ENCODE peak calls at places on chromosomes 7 and 10, in seven cellular contexts. F is A549, O is GM23338, A is upper lobe of right lung, Q is astrocyte of the spinal cord, T is BE2C, L is Caco-2. X is an unnamed sample.

GRCh38 chr10:1434202-1434601 is 303.1 kb downstream of the ADARB2 start:
- DNase-seq in Q (no peak), F (no peak), O (peak), L (no peak), A (no peak), T (no peak), X (no peak)

GRCh38 chr7:159127691-159128642 is 16.7 kb downstream of the VIPR2 start:
- DNase-seq in O (no peak), F (no peak), L (no peak), A (no peak), T (no peak), Q (no peak), X (no peak)

GRCh38 chr7:30396379-30396778 is 82.2 kb downstream of the NOD1 start:
- DNase-seq in T (no peak), L (no peak), O (peak), F (no peak), A (no peak), Q (no peak), X (no peak)

GRCh38 chr7:24851791-24852190 is 94.5 kb upstream of the GSDME start:
- DNase-seq in T (peak), A (no peak), F (peak), Q (peak), L (peak), O (no peak), X (no peak)

GRCh38 chr7:44497151-44498013 is 6.9 kb upstream of the NUDCD3 start:
- DNase-seq in O (no peak), F (no peak), L (no peak), T (no peak), Q (no peak), A (no peak), X (no peak)

GRCh38 chr10:123009105-123009805 is 449 bp downstream of the ACADSB start:
- DNase-seq in L (peak), T (peak), O (peak), F (peak), A (peak), Q (peak), X (no peak)

GRCh38 chr10:26755443-26755903 is 58.0 kb downstream of the PDSS1 start:
- DNase-seq in F (no peak), A (no peak), O (peak), L (no peak), Q (peak), T (no peak), X (no peak)

GRCh38 chr7:132080967-132081668 is 495.2 kb downstream of the PLXNA4 start:
- DNase-seq in O (no peak), F (no peak), T (no peak), A (no peak), L (no peak), Q (peak), X (no peak)

DNA sequence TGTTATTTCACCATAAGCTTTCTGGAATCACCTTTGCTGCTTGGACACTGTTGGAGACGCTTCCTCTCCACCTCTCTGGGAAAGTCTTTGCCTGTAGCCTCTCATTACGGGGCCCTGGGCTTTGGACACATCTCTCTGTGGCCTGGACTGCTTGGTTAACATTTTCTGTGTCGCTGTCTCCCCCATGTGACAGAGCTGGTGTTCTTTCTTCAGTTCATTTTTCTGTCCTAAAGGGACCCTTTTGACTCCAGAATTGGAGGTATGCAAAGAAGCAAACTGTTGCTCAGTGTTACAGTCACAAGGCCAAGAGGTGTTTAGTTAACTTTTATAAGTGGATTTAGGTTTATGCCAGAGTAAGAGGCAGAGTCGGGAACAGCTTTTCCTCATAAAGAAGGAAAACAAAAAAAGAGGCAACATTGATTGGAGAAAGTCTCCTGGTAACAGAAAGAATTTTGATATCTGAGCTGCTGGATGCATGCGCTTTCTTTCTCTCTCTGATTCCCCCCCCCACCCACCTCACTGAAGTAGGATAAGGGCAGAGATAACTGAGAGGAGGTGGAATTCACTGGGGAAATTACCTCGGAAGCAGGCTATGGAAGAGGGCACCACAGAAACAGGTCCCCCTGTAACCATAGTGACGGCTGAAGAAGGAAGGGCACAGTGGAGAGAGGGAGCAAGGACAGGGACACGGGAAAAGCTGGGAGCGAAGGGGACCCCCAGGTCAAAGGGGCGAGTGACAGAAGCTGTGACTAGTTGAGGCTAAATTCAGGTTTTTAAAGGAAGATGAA is 57.8 kb downstream of the LGI1 start:
- DNase-seq in T (peak), Q (peak), A (no peak), O (peak), L (peak), F (no peak), X (no peak)
- TF ChIP-seq CTCF in T (peak), Q (no peak), A (no peak), O (no peak), L (peak), F (no peak), X (peak)

DNA sequence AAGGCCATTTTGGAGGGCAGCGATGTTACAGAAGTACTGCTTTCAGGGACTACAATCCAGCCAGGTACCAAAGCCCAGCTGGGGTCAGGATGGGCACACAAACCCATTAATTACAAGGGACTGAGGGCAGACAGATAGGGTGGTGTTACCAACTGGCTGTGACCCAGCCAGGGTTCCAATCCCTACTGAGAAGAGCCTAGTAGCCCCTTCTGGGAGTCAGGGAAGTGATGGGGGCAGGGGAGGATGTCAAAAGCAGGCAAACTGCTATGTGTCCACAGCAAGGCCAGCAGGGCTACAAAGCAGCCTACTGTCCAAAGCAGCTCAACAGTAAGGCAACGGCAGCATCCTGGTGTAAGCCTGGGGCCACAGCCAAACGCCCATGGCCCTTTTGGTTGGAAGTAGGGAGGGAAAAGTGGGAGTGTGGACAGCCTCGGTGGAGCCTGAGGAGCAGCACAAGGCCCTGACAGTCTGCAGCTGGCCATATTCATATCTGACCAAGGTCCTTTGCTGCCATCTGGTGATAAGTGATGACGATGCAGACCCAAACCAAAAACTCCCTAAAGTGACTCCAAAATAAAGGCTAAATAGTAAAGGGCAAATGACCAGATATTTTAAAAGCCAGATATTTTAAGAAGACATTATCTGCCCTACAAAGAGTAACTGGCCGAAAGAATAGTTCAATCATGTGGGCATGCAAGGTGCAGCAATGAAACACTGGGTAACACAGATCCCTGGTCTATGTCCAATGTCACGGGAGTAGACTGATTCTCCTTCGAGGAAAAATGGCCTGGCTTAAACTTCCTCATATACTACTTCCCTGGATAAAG is 56.9 kb downstream of the XPNPEP1 start:
- DNase-seq in O (peak), F (no peak), A (no peak), Q (no peak), L (no peak), T (peak), X (no peak)
- TF ChIP-seq CTCF in O (peak), F (peak), A (peak), Q (peak), L (peak), T (peak), X (peak)

GRCh38 chr7:156892821-156893706 is at the start of gene LMBR1:
- DNase-seq in Q (peak), O (peak), L (peak), T (peak), F (peak), A (peak), X (peak)
- TF ChIP-seq CTCF in Q (peak), O (peak), L (peak), T (peak), F (no peak), A (peak), X (no peak)

DNA sequence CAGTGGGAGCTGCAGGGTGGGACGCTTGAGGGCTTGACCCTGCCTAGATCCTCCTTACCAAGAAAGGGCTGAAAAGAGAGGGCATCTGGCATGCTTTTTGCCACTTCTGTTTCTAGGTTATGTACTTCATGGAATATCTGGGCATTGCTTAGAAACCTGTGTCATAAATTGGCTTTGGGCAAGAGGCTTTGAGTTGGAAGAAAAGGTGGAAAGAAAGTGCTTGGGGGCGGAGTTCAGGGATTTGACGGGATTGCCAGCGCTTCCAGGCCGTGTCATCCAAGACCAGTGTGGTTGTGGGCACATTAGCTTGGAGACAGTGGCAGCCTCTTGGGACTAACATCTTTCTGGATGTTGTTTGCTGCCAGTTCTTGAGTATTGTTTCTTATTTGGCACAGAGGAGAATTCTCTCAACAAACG is 825 bp downstream of the ZNF862 start:
- DNase-seq in T (no peak), L (no peak), A (no peak), O (peak), F (peak), Q (peak), X (no peak)
- TF ChIP-seq CTCF in T (no peak), L (no peak), A (no peak), O (no peak), F (no peak), Q (no peak), X (no peak)

GRCh38 chr7:98872328-98872924 is 2.6 kb upstream of the TMEM130 start:
- DNase-seq in A (peak), F (peak), T (peak), L (no peak), Q (no peak), O (peak), X (no peak)
- TF ChIP-seq CTCF in A (peak), F (peak), T (peak), L (peak), Q (peak), O (peak), X (peak)

DNA sequence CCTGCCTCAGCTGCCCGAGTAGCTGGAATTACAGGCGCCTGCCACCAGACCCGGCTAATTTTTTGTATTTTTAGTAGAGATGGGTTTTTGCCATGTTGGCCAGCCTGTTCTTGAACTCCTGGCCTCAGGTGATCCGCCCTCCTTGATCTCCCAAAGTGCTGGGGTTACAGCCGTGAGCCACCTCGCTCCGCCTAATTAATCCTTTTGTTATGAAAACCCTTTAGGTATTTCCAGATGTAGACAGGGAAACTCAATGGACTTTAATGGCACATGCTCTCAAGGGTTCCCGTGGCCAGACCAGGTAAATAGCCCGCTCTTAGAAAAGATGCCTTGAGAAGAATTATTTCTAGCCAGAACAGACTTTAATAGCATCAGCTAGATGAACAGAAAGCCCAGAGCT is 19.7 kb upstream of the EXOC4 start:
- DNase-seq in A (no peak), F (no peak), Q (no peak), L (no peak), T (no peak), O (peak), X (no peak)
- TF ChIP-seq CTCF in A (no peak), F (no peak), Q (no peak), L (no peak), T (no peak), O (no peak), X (no peak)

GRCh38 chr7:143975617-143976016 is 21.0 kb downstream of the OR2F1 start:
- DNase-seq in O (peak), L (no peak), T (no peak), F (peak), A (no peak), Q (no peak), X (no peak)
- TF ChIP-seq CTCF in O (peak), L (no peak), T (no peak), F (no peak), A (no peak), Q (no peak), X (no peak)

GRCh38 chr7:129169705-129170319 is 18.6 kb upstream of the SMO start:
- DNase-seq in A (no peak), L (no peak), O (peak), F (no peak), Q (no peak), T (no peak), X (no peak)
- TF ChIP-seq CTCF in A (no peak), L (no peak), O (peak), F (no peak), Q (no peak), T (no peak), X (no peak)

GRCh38 chr7:151062111-151062398 is 2.7 kb downstream of the SLC4A2 start:
- DNase-seq in F (no peak), T (no peak), O (no peak), A (no peak), Q (no peak), L (no peak), X (no peak)

GRCh38 chr7:151060113-151060415 is 675 bp downstream of the SLC4A2 start:
- DNase-seq in T (no peak), L (no peak), A (no peak), F (peak), Q (no peak), O (peak), X (no peak)

GRCh38 chr7:151061241-151062110 is 2.1 kb downstream of the SLC4A2 start:
- DNase-seq in T (no peak), O (no peak), Q (no peak), F (no peak), L (no peak), A (peak), X (no peak)

GRCh38 chr7:151059362-151060112 is at the start of gene SLC4A2:
- DNase-seq in L (peak), A (peak), F (peak), Q (peak), T (peak), O (peak), X (peak)

DNA sequence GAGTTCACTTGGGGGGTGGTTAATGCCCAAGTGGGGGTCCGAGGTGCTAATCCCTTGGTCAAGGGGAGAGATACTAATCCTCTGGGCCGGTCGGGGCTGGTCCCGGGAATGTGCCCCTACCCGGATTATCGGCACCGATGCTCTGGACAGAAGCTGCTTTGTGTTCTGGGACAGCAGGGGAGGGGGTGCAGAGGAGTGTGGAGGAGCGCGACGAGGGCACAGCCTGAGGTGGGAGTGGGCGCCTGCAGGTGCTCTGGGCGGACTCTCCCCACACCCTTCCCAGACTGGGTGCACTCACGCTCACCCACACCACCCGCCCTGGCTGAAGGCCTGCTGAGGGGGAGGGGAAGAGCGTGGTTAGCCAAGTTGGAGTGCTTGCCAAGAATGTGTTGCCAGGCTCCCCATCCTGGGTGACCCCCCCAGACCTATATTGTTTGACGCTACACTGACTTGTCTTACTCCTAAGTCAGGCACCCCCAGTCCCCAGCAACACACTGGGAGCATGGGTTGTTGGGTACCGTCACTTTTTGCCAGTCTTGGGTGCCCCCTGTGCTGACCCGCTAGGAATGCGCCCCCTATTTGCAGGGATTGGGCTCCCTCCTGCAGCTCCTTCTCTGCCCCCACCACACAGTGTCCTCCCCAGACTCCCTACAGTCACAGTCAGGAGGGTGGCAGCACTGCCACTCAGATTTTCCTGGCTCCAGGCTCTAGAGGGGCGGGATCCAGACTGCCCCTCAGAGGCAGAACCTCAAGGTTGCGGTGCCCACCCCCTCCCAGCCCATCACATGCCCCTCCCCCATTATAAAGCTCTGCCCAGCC is 1.2 kb downstream of the SLC4A2 start:
- DNase-seq in F (peak), A (peak), T (peak), O (no peak), Q (peak), L (no peak), X (no peak)
- TF ChIP-seq CTCF in F (peak), A (no peak), T (peak), O (peak), Q (peak), L (no peak), X (peak)

DNA sequence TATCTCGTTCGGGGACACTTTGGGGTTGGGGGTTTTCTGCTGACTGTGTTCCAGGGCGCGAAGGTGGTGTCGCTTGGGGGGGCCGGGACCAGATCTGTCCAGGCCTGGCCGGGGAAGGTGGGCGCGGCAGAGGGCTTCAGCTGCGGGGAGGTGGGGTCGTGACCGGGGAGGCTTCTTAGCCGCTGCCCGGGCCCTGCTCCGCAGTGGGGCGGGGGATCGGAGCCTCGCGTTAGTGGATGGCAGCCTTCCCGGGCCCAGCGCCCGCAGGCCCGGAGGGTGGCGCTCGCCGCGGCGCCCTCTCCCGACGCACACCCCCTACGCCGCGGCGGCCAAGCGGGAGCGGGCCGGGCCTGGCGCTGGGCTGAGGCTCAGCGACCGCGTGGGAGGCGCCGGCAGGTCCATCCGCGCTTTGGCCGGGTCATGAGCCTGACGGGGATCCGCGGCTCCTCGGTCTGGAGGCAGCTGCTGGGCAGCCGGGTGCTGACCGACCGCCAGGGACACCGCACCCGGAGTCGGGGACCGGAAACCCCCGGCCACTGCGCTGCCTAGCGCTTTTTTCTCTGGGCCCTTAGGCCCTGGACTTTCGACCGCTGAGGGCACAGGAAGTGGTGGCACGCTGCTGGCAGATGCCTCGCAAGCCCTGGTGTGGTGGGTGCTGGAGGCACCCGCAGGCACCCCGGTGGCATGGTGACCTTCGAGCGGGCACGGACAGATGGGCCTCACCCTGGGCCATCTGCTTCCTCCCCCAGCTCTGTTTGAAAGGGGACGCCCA is 1.2 kb downstream of the AGAP3 start:
- DNase-seq in A (peak), T (peak), Q (peak), O (no peak), L (no peak), F (no peak), X (no peak)
- TF ChIP-seq CTCF in A (peak), T (no peak), Q (peak), O (no peak), L (no peak), F (peak), X (peak)